ENCODE peak calls at places on chromosomes 2 and 18, in ten cellular contexts. One of them, this sample, is unnamed. For H3K4me1, the result is how much of the 10 kb centered on the place peaks cover.

GRCh38 chr18:59696311-59697235 is 650 bp downstream of the CCBE1 start:
- DNase-seq in OCI-LY7: no peak
- DNase-seq in SJSA1: no peak
- DNase-seq in psoas muscle: no peak
- DNase-seq in colonic mucosa: no peak
- DNase-seq in ovary: peak
- DNase-seq in K562: no peak
- DNase-seq in astrocyte: peak
- DNase-seq in sigmoid colon: peak
- DNase-seq in H9: peak
- DNase-seq in this sample: no peak

GRCh38 chr2:174827371-174828369 is 63.4 kb upstream of the CHRNA1 start:
- DNase-seq in OCI-LY7: no peak
- DNase-seq in SJSA1: no peak
- DNase-seq in psoas muscle: no peak
- DNase-seq in colonic mucosa: no peak
- DNase-seq in ovary: no peak
- DNase-seq in K562: no peak
- DNase-seq in astrocyte: peak
- DNase-seq in sigmoid colon: no peak
- DNase-seq in H9: no peak
- DNase-seq in this sample: no peak

GRCh38 chr18:42306208-42306980 is 351.4 kb downstream of the PIK3C3 start:
- DNase-seq in OCI-LY7: no peak
- DNase-seq in SJSA1: no peak
- DNase-seq in psoas muscle: no peak
- DNase-seq in colonic mucosa: no peak
- DNase-seq in ovary: no peak
- DNase-seq in K562: no peak
- DNase-seq in astrocyte: no peak
- DNase-seq in sigmoid colon: no peak
- DNase-seq in H9: no peak
- DNase-seq in this sample: no peak

GRCh38 chr2:38535745-38536506 is 66.8 kb downstream of the HNRNPLL start:
- DNase-seq in OCI-LY7: peak
- DNase-seq in SJSA1: peak
- DNase-seq in psoas muscle: peak
- DNase-seq in colonic mucosa: peak
- DNase-seq in ovary: peak
- DNase-seq in K562: peak
- DNase-seq in astrocyte: no peak
- DNase-seq in sigmoid colon: peak
- DNase-seq in H9: peak
- DNase-seq in this sample: peak

GRCh38 chr2:197152451-197153228 is 157.9 kb downstream of the ANKRD44 start:
- DNase-seq in OCI-LY7: peak
- DNase-seq in SJSA1: no peak
- DNase-seq in psoas muscle: no peak
- DNase-seq in colonic mucosa: no peak
- DNase-seq in ovary: no peak
- DNase-seq in K562: no peak
- DNase-seq in astrocyte: peak
- DNase-seq in sigmoid colon: no peak
- DNase-seq in H9: no peak
- DNase-seq in this sample: no peak

GRCh38 chr2:83901322-83901721 is 557.8 kb downstream of the SUCLG1 start:
- DNase-seq in OCI-LY7: no peak
- DNase-seq in SJSA1: no peak
- DNase-seq in psoas muscle: no peak
- DNase-seq in colonic mucosa: no peak
- DNase-seq in ovary: no peak
- DNase-seq in K562: peak
- DNase-seq in astrocyte: no peak
- DNase-seq in sigmoid colon: no peak
- DNase-seq in H9: no peak
- DNase-seq in this sample: no peak

GRCh38 chr2:106065268-106065982 is 128.7 kb downstream of the UXS1 start:
- DNase-seq in OCI-LY7: no peak
- DNase-seq in SJSA1: peak
- DNase-seq in psoas muscle: peak
- DNase-seq in colonic mucosa: no peak
- DNase-seq in ovary: peak
- DNase-seq in K562: no peak
- DNase-seq in astrocyte: no peak
- DNase-seq in sigmoid colon: no peak
- DNase-seq in H9: no peak
- DNase-seq in this sample: no peak

GRCh38 chr2:240473211-240473610 is 37.7 kb downstream of the GPC1 start:
- DNase-seq in OCI-LY7: no peak
- DNase-seq in SJSA1: no peak
- DNase-seq in psoas muscle: no peak
- DNase-seq in colonic mucosa: no peak
- DNase-seq in ovary: no peak
- DNase-seq in K562: no peak
- DNase-seq in astrocyte: no peak
- DNase-seq in sigmoid colon: no peak
- DNase-seq in H9: no peak
- DNase-seq in this sample: no peak

DNA sequence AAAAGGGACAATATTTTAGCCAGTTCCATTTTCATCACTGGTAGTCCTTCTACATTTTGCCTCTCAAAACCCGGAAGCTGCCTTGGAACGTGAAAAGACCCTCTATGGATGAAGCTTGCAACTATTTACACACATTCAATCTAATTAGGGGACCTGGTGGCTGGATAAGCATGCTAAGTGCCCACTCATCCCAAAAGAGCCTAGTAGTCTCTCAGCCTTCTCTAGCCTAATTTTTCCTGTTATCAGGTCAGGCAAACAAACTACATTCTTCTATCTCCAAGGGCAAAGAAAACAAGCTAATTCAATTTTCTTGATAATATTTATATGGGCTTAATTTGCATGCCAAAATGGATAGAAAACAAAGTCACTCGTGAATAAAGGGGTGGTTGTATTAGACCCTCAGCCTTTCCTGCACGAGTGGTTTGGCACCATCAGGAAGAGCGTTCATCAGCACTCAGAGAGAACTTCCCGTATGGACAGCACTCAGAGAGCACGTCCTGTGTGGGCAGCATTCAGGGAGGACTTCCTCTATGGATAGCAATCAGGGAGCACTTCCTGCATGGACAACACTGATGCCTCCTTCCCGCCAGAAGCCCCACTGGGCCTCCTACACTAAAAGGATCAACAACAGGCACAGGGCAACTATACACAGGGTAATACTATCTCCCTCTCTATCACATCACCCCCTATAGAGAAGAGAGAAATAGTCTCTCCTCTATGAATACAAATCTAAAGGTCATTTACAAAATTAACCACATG is 122.2 kb downstream of the RBMS1 start:
- DNase-seq in OCI-LY7: no peak
- DNase-seq in SJSA1: peak
- DNase-seq in psoas muscle: no peak
- DNase-seq in colonic mucosa: no peak
- DNase-seq in ovary: no peak
- DNase-seq in K562: no peak
- DNase-seq in astrocyte: no peak
- DNase-seq in sigmoid colon: no peak
- DNase-seq in H9: no peak
- DNase-seq in this sample: no peak
- H3K4me1 ChIP-seq in OCI-LY7: under half
- H3K4me1 ChIP-seq in SJSA1: half or more
- H3K4me1 ChIP-seq in psoas muscle: half or more
- H3K4me1 ChIP-seq in colonic mucosa: under half
- H3K4me1 ChIP-seq in ovary: under half
- H3K4me1 ChIP-seq in K562: under half
- H3K4me1 ChIP-seq in astrocyte: half or more
- H3K4me1 ChIP-seq in sigmoid colon: under half
- H3K4me1 ChIP-seq in H9: under half
- H3K4me1 ChIP-seq in this sample: under half

GRCh38 chr2:9250498-9251153 is 44.0 kb downstream of the ASAP2 start:
- DNase-seq in OCI-LY7: no peak
- DNase-seq in SJSA1: no peak
- DNase-seq in psoas muscle: no peak
- DNase-seq in colonic mucosa: peak
- DNase-seq in ovary: no peak
- DNase-seq in K562: no peak
- DNase-seq in astrocyte: no peak
- DNase-seq in sigmoid colon: no peak
- DNase-seq in H9: no peak
- DNase-seq in this sample: no peak

GRCh38 chr2:9248363-9248762 is 41.8 kb downstream of the ASAP2 start:
- DNase-seq in OCI-LY7: no peak
- DNase-seq in SJSA1: no peak
- DNase-seq in psoas muscle: no peak
- DNase-seq in colonic mucosa: peak
- DNase-seq in ovary: no peak
- DNase-seq in K562: no peak
- DNase-seq in astrocyte: no peak
- DNase-seq in sigmoid colon: no peak
- DNase-seq in H9: no peak
- DNase-seq in this sample: no peak

GRCh38 chr2:9247786-9248185 is 41.2 kb downstream of the ASAP2 start:
- DNase-seq in OCI-LY7: no peak
- DNase-seq in SJSA1: no peak
- DNase-seq in psoas muscle: no peak
- DNase-seq in colonic mucosa: peak
- DNase-seq in ovary: no peak
- DNase-seq in K562: no peak
- DNase-seq in astrocyte: no peak
- DNase-seq in sigmoid colon: no peak
- DNase-seq in H9: no peak
- DNase-seq in this sample: peak

GRCh38 chr2:9250091-9250490 is 43.5 kb downstream of the ASAP2 start:
- DNase-seq in OCI-LY7: no peak
- DNase-seq in SJSA1: no peak
- DNase-seq in psoas muscle: no peak
- DNase-seq in colonic mucosa: no peak
- DNase-seq in ovary: no peak
- DNase-seq in K562: no peak
- DNase-seq in astrocyte: no peak
- DNase-seq in sigmoid colon: no peak
- DNase-seq in H9: no peak
- DNase-seq in this sample: no peak

GRCh38 chr2:9249036-9249800 is 42.6 kb downstream of the ASAP2 start:
- DNase-seq in OCI-LY7: no peak
- DNase-seq in SJSA1: peak
- DNase-seq in psoas muscle: no peak
- DNase-seq in colonic mucosa: no peak
- DNase-seq in ovary: no peak
- DNase-seq in K562: no peak
- DNase-seq in astrocyte: peak
- DNase-seq in sigmoid colon: no peak
- DNase-seq in H9: no peak
- DNase-seq in this sample: no peak
- H3K27ac ChIP-seq in OCI-LY7: no peak
- H3K27ac ChIP-seq in SJSA1: peak
- H3K27ac ChIP-seq in psoas muscle: no peak
- H3K27ac ChIP-seq in colonic mucosa: peak
- H3K27ac ChIP-seq in ovary: no peak
- H3K27ac ChIP-seq in K562: no peak
- H3K27ac ChIP-seq in astrocyte: peak
- H3K27ac ChIP-seq in sigmoid colon: peak
- H3K27ac ChIP-seq in H9: no peak
- H3K27ac ChIP-seq in this sample: no peak

GRCh38 chr2:71454221-71455010 is 1.1 kb downstream of the DYSF start:
- DNase-seq in OCI-LY7: no peak
- DNase-seq in SJSA1: no peak
- DNase-seq in psoas muscle: peak
- DNase-seq in colonic mucosa: no peak
- DNase-seq in ovary: no peak
- DNase-seq in K562: peak
- DNase-seq in astrocyte: no peak
- DNase-seq in sigmoid colon: peak
- DNase-seq in H9: peak
- DNase-seq in this sample: no peak

GRCh38 chr2:71452565-71452964 is 796 bp upstream of the DYSF start:
- DNase-seq in OCI-LY7: peak
- DNase-seq in SJSA1: no peak
- DNase-seq in psoas muscle: peak
- DNase-seq in colonic mucosa: no peak
- DNase-seq in ovary: no peak
- DNase-seq in K562: peak
- DNase-seq in astrocyte: no peak
- DNase-seq in sigmoid colon: no peak
- DNase-seq in H9: peak
- DNase-seq in this sample: no peak

GRCh38 chr2:71453404-71454220 is at the start of gene DYSF:
- DNase-seq in OCI-LY7: no peak
- DNase-seq in SJSA1: no peak
- DNase-seq in psoas muscle: peak
- DNase-seq in colonic mucosa: no peak
- DNase-seq in ovary: no peak
- DNase-seq in K562: peak
- DNase-seq in astrocyte: peak
- DNase-seq in sigmoid colon: peak
- DNase-seq in H9: peak
- DNase-seq in this sample: peak

GRCh38 chr2:71449343-71449742 is 4.0 kb upstream of the DYSF start:
- DNase-seq in OCI-LY7: no peak
- DNase-seq in SJSA1: no peak
- DNase-seq in psoas muscle: no peak
- DNase-seq in colonic mucosa: no peak
- DNase-seq in ovary: no peak
- DNase-seq in K562: no peak
- DNase-seq in astrocyte: no peak
- DNase-seq in sigmoid colon: no peak
- DNase-seq in H9: no peak
- DNase-seq in this sample: no peak

DNA sequence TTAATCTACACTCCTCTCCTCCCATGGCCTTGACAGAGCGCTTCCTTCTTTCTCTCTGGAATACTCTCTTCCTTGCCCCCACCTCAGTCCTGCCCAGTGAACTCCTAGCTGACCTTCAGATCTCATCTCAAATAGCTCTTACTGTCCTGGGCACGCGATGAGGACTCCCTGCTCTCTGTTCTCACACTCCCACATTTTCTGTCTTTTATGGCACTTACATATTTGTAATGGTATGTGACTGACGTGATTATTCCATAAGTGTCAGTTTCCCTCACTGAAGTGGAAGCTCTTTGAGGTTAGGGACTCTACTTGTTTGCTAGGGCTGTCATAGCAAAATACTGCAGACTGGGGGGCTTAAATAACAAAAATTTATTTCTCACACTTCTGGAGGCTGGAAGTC is 1.7 kb upstream of the DYSF start:
- DNase-seq in OCI-LY7: no peak
- DNase-seq in SJSA1: no peak
- DNase-seq in psoas muscle: no peak
- DNase-seq in colonic mucosa: no peak
- DNase-seq in ovary: no peak
- DNase-seq in K562: no peak
- DNase-seq in astrocyte: no peak
- DNase-seq in sigmoid colon: no peak
- DNase-seq in H9: no peak
- DNase-seq in this sample: no peak
- H3K4me1 ChIP-seq in OCI-LY7: under half
- H3K4me1 ChIP-seq in SJSA1: under half
- H3K4me1 ChIP-seq in psoas muscle: half or more
- H3K4me1 ChIP-seq in colonic mucosa: under half
- H3K4me1 ChIP-seq in ovary: under half
- H3K4me1 ChIP-seq in K562: under half
- H3K4me1 ChIP-seq in astrocyte: under half
- H3K4me1 ChIP-seq in sigmoid colon: under half
- H3K4me1 ChIP-seq in H9: under half
- H3K4me1 ChIP-seq in this sample: under half

GRCh38 chr2:63651361-63651760 is 62.6 kb downstream of the MDH1 start:
- DNase-seq in OCI-LY7: no peak
- DNase-seq in SJSA1: no peak
- DNase-seq in psoas muscle: no peak
- DNase-seq in colonic mucosa: no peak
- DNase-seq in ovary: no peak
- DNase-seq in K562: no peak
- DNase-seq in astrocyte: no peak
- DNase-seq in sigmoid colon: no peak
- DNase-seq in H9: no peak
- DNase-seq in this sample: no peak
- H3K27ac ChIP-seq in OCI-LY7: no peak
- H3K27ac ChIP-seq in SJSA1: no peak
- H3K27ac ChIP-seq in psoas muscle: no peak
- H3K27ac ChIP-seq in colonic mucosa: no peak
- H3K27ac ChIP-seq in ovary: no peak
- H3K27ac ChIP-seq in K562: no peak
- H3K27ac ChIP-seq in astrocyte: no peak
- H3K27ac ChIP-seq in sigmoid colon: no peak
- H3K27ac ChIP-seq in H9: no peak
- H3K27ac ChIP-seq in this sample: no peak

This sample was measured in body of pancreas.